ENCODE peak calls at places on chromosomes 1 and 21, in five cellular contexts. One of them, this sample, is unnamed.

GRCh38 chr21:45577806-45578801 is 35.9 kb upstream of the SLC19A1 start:
- ATAC-seq in pancreas: no peak
- ATAC-seq in CD4-positive, alpha-beta T cell: no peak
- ATAC-seq in stimulated activated memory B cell treated with anti-CD40 and anti-IgM and Interleukin-4, amounts not matched to agents 10 μg/mL and 1 μg/mL and 100 μg/mL, for 72 hours: no peak
- ATAC-seq in activated naive CD4-positive, alpha-beta T cell treated with anti-CD3 and anti-CD28 coated beads, Interleukin-2, amount 50 U/mL, for 72 hours: no peak
- ATAC-seq in this sample: no peak

GRCh38 chr1:111199881-111200801 is at the start of gene DENND2D:
- ATAC-seq in pancreas: peak; percentile 27
- ATAC-seq in CD4-positive, alpha-beta T cell: peak; percentile 51
- ATAC-seq in stimulated activated memory B cell treated with anti-CD40 and anti-IgM and Interleukin-4, amounts not matched to agents 10 μg/mL and 1 μg/mL and 100 μg/mL, for 72 hours: no peak
- ATAC-seq in activated naive CD4-positive, alpha-beta T cell treated with anti-CD3 and anti-CD28 coated beads, Interleukin-2, amount 50 U/mL, for 72 hours: peak; percentile 70
- ATAC-seq in this sample: peak; percentile 75

GRCh38 chr1:40344597-40344996 is 27.5 kb upstream of the COL9A2 start:
- ATAC-seq in pancreas: no peak
- ATAC-seq in CD4-positive, alpha-beta T cell: peak; percentile 80
- ATAC-seq in stimulated activated memory B cell treated with anti-CD40 and anti-IgM and Interleukin-4, amounts not matched to agents 10 μg/mL and 1 μg/mL and 100 μg/mL, for 72 hours: peak; percentile 84
- ATAC-seq in activated naive CD4-positive, alpha-beta T cell treated with anti-CD3 and anti-CD28 coated beads, Interleukin-2, amount 50 U/mL, for 72 hours: peak; percentile 77
- ATAC-seq in this sample: peak; percentile 57

GRCh38 chr1:44014365-44015104 is 16.7 kb downstream of the SLC6A9 start:
- ATAC-seq in pancreas: no peak
- ATAC-seq in CD4-positive, alpha-beta T cell: no peak
- ATAC-seq in stimulated activated memory B cell treated with anti-CD40 and anti-IgM and Interleukin-4, amounts not matched to agents 10 μg/mL and 1 μg/mL and 100 μg/mL, for 72 hours: no peak
- ATAC-seq in activated naive CD4-positive, alpha-beta T cell treated with anti-CD3 and anti-CD28 coated beads, Interleukin-2, amount 50 U/mL, for 72 hours: no peak
- ATAC-seq in this sample: no peak

GRCh38 chr1:55225228-55225627 is 10.1 kb upstream of the USP24 start:
- ATAC-seq in pancreas: no peak
- ATAC-seq in CD4-positive, alpha-beta T cell: no peak
- ATAC-seq in stimulated activated memory B cell treated with anti-CD40 and anti-IgM and Interleukin-4, amounts not matched to agents 10 μg/mL and 1 μg/mL and 100 μg/mL, for 72 hours: no peak
- ATAC-seq in activated naive CD4-positive, alpha-beta T cell treated with anti-CD3 and anti-CD28 coated beads, Interleukin-2, amount 50 U/mL, for 72 hours: no peak
- ATAC-seq in this sample: no peak

GRCh38 chr1:226948051-226948450 is 8.0 kb downstream of the COQ8A start:
- ATAC-seq in pancreas: no peak
- ATAC-seq in CD4-positive, alpha-beta T cell: no peak
- ATAC-seq in stimulated activated memory B cell treated with anti-CD40 and anti-IgM and Interleukin-4, amounts not matched to agents 10 μg/mL and 1 μg/mL and 100 μg/mL, for 72 hours: no peak
- ATAC-seq in activated naive CD4-positive, alpha-beta T cell treated with anti-CD3 and anti-CD28 coated beads, Interleukin-2, amount 50 U/mL, for 72 hours: no peak
- ATAC-seq in this sample: no peak

GRCh38 chr1:54519709-54520108 is 28.3 kb upstream of the ACOT11 start:
- ATAC-seq in pancreas: no peak
- ATAC-seq in CD4-positive, alpha-beta T cell: no peak
- ATAC-seq in stimulated activated memory B cell treated with anti-CD40 and anti-IgM and Interleukin-4, amounts not matched to agents 10 μg/mL and 1 μg/mL and 100 μg/mL, for 72 hours: peak; percentile 39
- ATAC-seq in activated naive CD4-positive, alpha-beta T cell treated with anti-CD3 and anti-CD28 coated beads, Interleukin-2, amount 50 U/mL, for 72 hours: peak; percentile 31
- ATAC-seq in this sample: peak; percentile 34

GRCh38 chr21:42556960-42557359 is 43.3 kb downstream of the SLC37A1 start:
- ATAC-seq in pancreas: no peak
- ATAC-seq in CD4-positive, alpha-beta T cell: no peak
- ATAC-seq in stimulated activated memory B cell treated with anti-CD40 and anti-IgM and Interleukin-4, amounts not matched to agents 10 μg/mL and 1 μg/mL and 100 μg/mL, for 72 hours: peak; percentile 77
- ATAC-seq in activated naive CD4-positive, alpha-beta T cell treated with anti-CD3 and anti-CD28 coated beads, Interleukin-2, amount 50 U/mL, for 72 hours: no peak
- ATAC-seq in this sample: no peak

GRCh38 chr1:8554956-8555534 is 237.1 kb downstream of the SLC45A1 start:
- ATAC-seq in pancreas: peak; percentile 39
- ATAC-seq in CD4-positive, alpha-beta T cell: no peak
- ATAC-seq in stimulated activated memory B cell treated with anti-CD40 and anti-IgM and Interleukin-4, amounts not matched to agents 10 μg/mL and 1 μg/mL and 100 μg/mL, for 72 hours: no peak
- ATAC-seq in activated naive CD4-positive, alpha-beta T cell treated with anti-CD3 and anti-CD28 coated beads, Interleukin-2, amount 50 U/mL, for 72 hours: peak; percentile 52
- ATAC-seq in this sample: peak; percentile 77

GRCh38 chr1:12567288-12567819 is 50.7 kb downstream of the DHRS3 start:
- ATAC-seq in pancreas: no peak
- ATAC-seq in CD4-positive, alpha-beta T cell: peak; percentile 11
- ATAC-seq in stimulated activated memory B cell treated with anti-CD40 and anti-IgM and Interleukin-4, amounts not matched to agents 10 μg/mL and 1 μg/mL and 100 μg/mL, for 72 hours: peak; percentile 8
- ATAC-seq in activated naive CD4-positive, alpha-beta T cell treated with anti-CD3 and anti-CD28 coated beads, Interleukin-2, amount 50 U/mL, for 72 hours: peak; percentile 15
- ATAC-seq in this sample: peak; percentile 6

GRCh38 chr1:208988811-208989222 is 594.7 kb upstream of the CAMK1G start:
- ATAC-seq in pancreas: peak; percentile 55
- ATAC-seq in CD4-positive, alpha-beta T cell: peak; percentile 64
- ATAC-seq in stimulated activated memory B cell treated with anti-CD40 and anti-IgM and Interleukin-4, amounts not matched to agents 10 μg/mL and 1 μg/mL and 100 μg/mL, for 72 hours: no peak
- ATAC-seq in activated naive CD4-positive, alpha-beta T cell treated with anti-CD3 and anti-CD28 coated beads, Interleukin-2, amount 50 U/mL, for 72 hours: peak; percentile 80
- ATAC-seq in this sample: peak; percentile 86

GRCh38 chr1:58854576-58854975 is 70.7 kb upstream of the JUN start:
- ATAC-seq in pancreas: no peak
- ATAC-seq in CD4-positive, alpha-beta T cell: no peak
- ATAC-seq in stimulated activated memory B cell treated with anti-CD40 and anti-IgM and Interleukin-4, amounts not matched to agents 10 μg/mL and 1 μg/mL and 100 μg/mL, for 72 hours: peak; percentile 84
- ATAC-seq in activated naive CD4-positive, alpha-beta T cell treated with anti-CD3 and anti-CD28 coated beads, Interleukin-2, amount 50 U/mL, for 72 hours: no peak
- ATAC-seq in this sample: no peak

GRCh38 chr1:95197616-95198252 is 36.3 kb upstream of the RWDD3 start:
- ATAC-seq in pancreas: peak; percentile 53
- ATAC-seq in CD4-positive, alpha-beta T cell: no peak
- ATAC-seq in stimulated activated memory B cell treated with anti-CD40 and anti-IgM and Interleukin-4, amounts not matched to agents 10 μg/mL and 1 μg/mL and 100 μg/mL, for 72 hours: no peak
- ATAC-seq in activated naive CD4-positive, alpha-beta T cell treated with anti-CD3 and anti-CD28 coated beads, Interleukin-2, amount 50 U/mL, for 72 hours: no peak
- ATAC-seq in this sample: no peak

GRCh38 chr1:48864913-48865312 is 88.2 kb upstream of the BEND5 start:
- ATAC-seq in pancreas: no peak
- ATAC-seq in CD4-positive, alpha-beta T cell: no peak
- ATAC-seq in stimulated activated memory B cell treated with anti-CD40 and anti-IgM and Interleukin-4, amounts not matched to agents 10 μg/mL and 1 μg/mL and 100 μg/mL, for 72 hours: no peak
- ATAC-seq in activated naive CD4-positive, alpha-beta T cell treated with anti-CD3 and anti-CD28 coated beads, Interleukin-2, amount 50 U/mL, for 72 hours: no peak
- ATAC-seq in this sample: no peak

GRCh38 chr1:68228833-68229232 is 3.5 kb downstream of the WLS start:
- ATAC-seq in pancreas: no peak
- ATAC-seq in CD4-positive, alpha-beta T cell: no peak
- ATAC-seq in stimulated activated memory B cell treated with anti-CD40 and anti-IgM and Interleukin-4, amounts not matched to agents 10 μg/mL and 1 μg/mL and 100 μg/mL, for 72 hours: no peak
- ATAC-seq in activated naive CD4-positive, alpha-beta T cell treated with anti-CD3 and anti-CD28 coated beads, Interleukin-2, amount 50 U/mL, for 72 hours: no peak
- ATAC-seq in this sample: no peak

GRCh38 chr1:221437924-221438323 is 304.0 kb downstream of the DUSP10 start:
- ATAC-seq in pancreas: no peak
- ATAC-seq in CD4-positive, alpha-beta T cell: no peak
- ATAC-seq in stimulated activated memory B cell treated with anti-CD40 and anti-IgM and Interleukin-4, amounts not matched to agents 10 μg/mL and 1 μg/mL and 100 μg/mL, for 72 hours: no peak
- ATAC-seq in activated naive CD4-positive, alpha-beta T cell treated with anti-CD3 and anti-CD28 coated beads, Interleukin-2, amount 50 U/mL, for 72 hours: no peak
- ATAC-seq in this sample: peak; percentile 5

GRCh38 chr1:72184099-72184695 is 98.1 kb downstream of the NEGR1 start:
- ATAC-seq in pancreas: no peak
- ATAC-seq in CD4-positive, alpha-beta T cell: no peak
- ATAC-seq in stimulated activated memory B cell treated with anti-CD40 and anti-IgM and Interleukin-4, amounts not matched to agents 10 μg/mL and 1 μg/mL and 100 μg/mL, for 72 hours: no peak
- ATAC-seq in activated naive CD4-positive, alpha-beta T cell treated with anti-CD3 and anti-CD28 coated beads, Interleukin-2, amount 50 U/mL, for 72 hours: no peak
- ATAC-seq in this sample: no peak

GRCh38 chr1:23559985-23560755 is 869 bp upstream of the ID3 start:
- ATAC-seq in pancreas: no peak
- ATAC-seq in CD4-positive, alpha-beta T cell: no peak
- ATAC-seq in stimulated activated memory B cell treated with anti-CD40 and anti-IgM and Interleukin-4, amounts not matched to agents 10 μg/mL and 1 μg/mL and 100 μg/mL, for 72 hours: no peak
- ATAC-seq in activated naive CD4-positive, alpha-beta T cell treated with anti-CD3 and anti-CD28 coated beads, Interleukin-2, amount 50 U/mL, for 72 hours: no peak
- ATAC-seq in this sample: no peak

GRCh38 chr1:200217703-200218102 is 190.2 kb downstream of the NR5A2 start:
- ATAC-seq in pancreas: no peak
- ATAC-seq in CD4-positive, alpha-beta T cell: no peak
- ATAC-seq in stimulated activated memory B cell treated with anti-CD40 and anti-IgM and Interleukin-4, amounts not matched to agents 10 μg/mL and 1 μg/mL and 100 μg/mL, for 72 hours: peak; percentile 39
- ATAC-seq in activated naive CD4-positive, alpha-beta T cell treated with anti-CD3 and anti-CD28 coated beads, Interleukin-2, amount 50 U/mL, for 72 hours: peak; percentile 41
- ATAC-seq in this sample: peak; percentile 67